ENCODE peak calls at places on chromosomes 16 and 17, in six cellular contexts. One of them, this sample, is unnamed.

GRCh38 chr17:21044971-21045370 is 2.2 kb upstream of the USP22 start:
- DNase-seq in NCI-H460: no peak
- DNase-seq in IMR-90: no peak
- DNase-seq in psoas muscle: no peak
- DNase-seq in heart right ventricle: no peak
- DNase-seq in nephron progenitor cell: no peak
- DNase-seq in this sample: no peak

GRCh38 chr17:54903375-54903774 is 2.7 kb downstream of the TOM1L1 start:
- DNase-seq in NCI-H460: no peak
- DNase-seq in IMR-90: no peak
- DNase-seq in psoas muscle: peak
- DNase-seq in heart right ventricle: peak
- DNase-seq in nephron progenitor cell: no peak
- DNase-seq in this sample: no peak

GRCh38 chr17:72400863-72401262 is 280.0 kb downstream of the SOX9 start:
- DNase-seq in NCI-H460: no peak
- DNase-seq in IMR-90: peak
- DNase-seq in psoas muscle: no peak
- DNase-seq in heart right ventricle: no peak
- DNase-seq in nephron progenitor cell: no peak
- DNase-seq in this sample: no peak

GRCh38 chr16:10876799-10877341 is at the start of gene CIITA:
- DNase-seq in NCI-H460: no peak
- DNase-seq in IMR-90: peak
- DNase-seq in psoas muscle: peak
- DNase-seq in heart right ventricle: peak
- DNase-seq in nephron progenitor cell: no peak
- DNase-seq in this sample: no peak

GRCh38 chr16:50371936-50372595 is 3.3 kb upstream of the BRD7 start:
- DNase-seq in NCI-H460: no peak
- DNase-seq in IMR-90: no peak
- DNase-seq in psoas muscle: no peak
- DNase-seq in heart right ventricle: no peak
- DNase-seq in nephron progenitor cell: peak
- DNase-seq in this sample: no peak

GRCh38 chr16:4935231-4935855 is 1.6 kb downstream of the PPL start:
- DNase-seq in NCI-H460: no peak
- DNase-seq in IMR-90: no peak
- DNase-seq in psoas muscle: peak
- DNase-seq in heart right ventricle: peak
- DNase-seq in nephron progenitor cell: no peak
- DNase-seq in this sample: no peak

GRCh38 chr17:60597297-60597696 is 2.7 kb upstream of the PPM1D start:
- DNase-seq in NCI-H460: no peak
- DNase-seq in IMR-90: no peak
- DNase-seq in psoas muscle: no peak
- DNase-seq in heart right ventricle: no peak
- DNase-seq in nephron progenitor cell: no peak
- DNase-seq in this sample: no peak

GRCh38 chr16:82792704-82793103 is 165.9 kb downstream of the CDH13 start:
- DNase-seq in NCI-H460: no peak
- DNase-seq in IMR-90: no peak
- DNase-seq in psoas muscle: no peak
- DNase-seq in heart right ventricle: no peak
- DNase-seq in nephron progenitor cell: no peak
- DNase-seq in this sample: no peak

GRCh38 chr17:78231991-78232759 is 744 bp downstream of the TMEM235 start:
- DNase-seq in NCI-H460: no peak
- DNase-seq in IMR-90: no peak
- DNase-seq in psoas muscle: no peak
- DNase-seq in heart right ventricle: no peak
- DNase-seq in nephron progenitor cell: peak
- DNase-seq in this sample: no peak

GRCh38 chr16:10126686-10127085 is 55.5 kb downstream of the GRIN2A start:
- DNase-seq in NCI-H460: no peak
- DNase-seq in IMR-90: peak
- DNase-seq in psoas muscle: no peak
- DNase-seq in heart right ventricle: no peak
- DNase-seq in nephron progenitor cell: no peak
- DNase-seq in this sample: no peak

GRCh38 chr17:66963521-66964082 is 905 bp upstream of the CACNG4 start:
- DNase-seq in NCI-H460: no peak
- DNase-seq in IMR-90: no peak
- DNase-seq in psoas muscle: no peak
- DNase-seq in heart right ventricle: no peak
- DNase-seq in nephron progenitor cell: peak
- DNase-seq in this sample: no peak

GRCh38 chr16:85569615-85570212 is 43.4 kb upstream of the GSE1 start:
- DNase-seq in NCI-H460: no peak
- DNase-seq in IMR-90: peak
- DNase-seq in psoas muscle: no peak
- DNase-seq in heart right ventricle: no peak
- DNase-seq in nephron progenitor cell: no peak
- DNase-seq in this sample: no peak

GRCh38 chr16:55035037-55035436 is 104.4 kb downstream of the IRX5 start:
- DNase-seq in NCI-H460: peak
- DNase-seq in IMR-90: no peak
- DNase-seq in psoas muscle: no peak
- DNase-seq in heart right ventricle: peak
- DNase-seq in nephron progenitor cell: peak
- DNase-seq in this sample: peak

GRCh38 chr17:35568561-35568960 is 7.9 kb upstream of the SLFN14 start:
- DNase-seq in NCI-H460: no peak
- DNase-seq in IMR-90: peak
- DNase-seq in psoas muscle: no peak
- DNase-seq in heart right ventricle: no peak
- DNase-seq in nephron progenitor cell: no peak
- DNase-seq in this sample: no peak

GRCh38 chr17:6079155-6079554 is 9.0 kb downstream of the WSCD1 start:
- DNase-seq in NCI-H460: no peak
- DNase-seq in IMR-90: no peak
- DNase-seq in psoas muscle: no peak
- DNase-seq in heart right ventricle: no peak
- DNase-seq in nephron progenitor cell: no peak
- DNase-seq in this sample: no peak

GRCh38 chr16:81995651-81996050 is 15.6 kb downstream of the SDR42E1 start:
- DNase-seq in NCI-H460: no peak
- DNase-seq in IMR-90: peak
- DNase-seq in psoas muscle: no peak
- DNase-seq in heart right ventricle: no peak
- DNase-seq in nephron progenitor cell: no peak
- DNase-seq in this sample: no peak

GRCh38 chr16:88959022-88959421 is 18.0 kb downstream of the CBFA2T3 start:
- DNase-seq in NCI-H460: no peak
- DNase-seq in IMR-90: no peak
- DNase-seq in psoas muscle: peak
- DNase-seq in heart right ventricle: peak
- DNase-seq in nephron progenitor cell: no peak
- DNase-seq in this sample: no peak

GRCh38 chr17:59332890-59333377 is 1.5 kb downstream of the YPEL2 start:
- DNase-seq in NCI-H460: no peak
- DNase-seq in IMR-90: peak
- DNase-seq in psoas muscle: peak
- DNase-seq in heart right ventricle: peak
- DNase-seq in nephron progenitor cell: peak
- DNase-seq in this sample: no peak

GRCh38 chr16:4414187-4414909 is 2.0 kb downstream of the CORO7 start:
- DNase-seq in NCI-H460: no peak
- DNase-seq in IMR-90: no peak
- DNase-seq in psoas muscle: no peak
- DNase-seq in heart right ventricle: no peak
- DNase-seq in nephron progenitor cell: no peak
- DNase-seq in this sample: peak

GRCh38 chr16:9139965-9140364 is 48.5 kb downstream of the HAPSTR1 start:
- DNase-seq in NCI-H460: peak
- DNase-seq in IMR-90: peak
- DNase-seq in psoas muscle: no peak
- DNase-seq in heart right ventricle: no peak
- DNase-seq in nephron progenitor cell: no peak
- DNase-seq in this sample: no peak

GRCh38 chr16:84532855-84533486 is 28.5 kb upstream of the MEAK7 start:
- DNase-seq in NCI-H460: no peak
- DNase-seq in IMR-90: no peak
- DNase-seq in psoas muscle: no peak
- DNase-seq in heart right ventricle: no peak
- DNase-seq in nephron progenitor cell: no peak
- DNase-seq in this sample: no peak

GRCh38 chr17:17899486-17899885 is 62.7 kb upstream of the SREBF1 start:
- DNase-seq in NCI-H460: no peak
- DNase-seq in IMR-90: no peak
- DNase-seq in psoas muscle: no peak
- DNase-seq in heart right ventricle: no peak
- DNase-seq in nephron progenitor cell: no peak
- DNase-seq in this sample: no peak

GRCh38 chr16:67296422-67296821 is 17.1 kb downstream of the PLEKHG4 start:
- DNase-seq in NCI-H460: no peak
- DNase-seq in IMR-90: peak
- DNase-seq in psoas muscle: no peak
- DNase-seq in heart right ventricle: no peak
- DNase-seq in nephron progenitor cell: no peak
- DNase-seq in this sample: no peak

GRCh38 chr17:36935681-36936454 is 1.4 kb upstream of the LHX1 start:
- DNase-seq in NCI-H460: no peak
- DNase-seq in IMR-90: no peak
- DNase-seq in psoas muscle: no peak
- DNase-seq in heart right ventricle: no peak
- DNase-seq in nephron progenitor cell: no peak
- DNase-seq in this sample: no peak

GRCh38 chr17:17737938-17738894 is 57.0 kb downstream of the RAI1 start:
- DNase-seq in NCI-H460: no peak
- DNase-seq in IMR-90: no peak
- DNase-seq in psoas muscle: no peak
- DNase-seq in heart right ventricle: no peak
- DNase-seq in nephron progenitor cell: peak
- DNase-seq in this sample: no peak

This sample was measured in NCI-H774.